ENCODE peak calls at places on chromosome 16, in ten cellular contexts. G is right atrium auricular region; X is AG09309; S is caudate nucleus; N is iPS DF 6.9; H is stimulated activated CD4-positive, alpha-beta T cell treated with anti-CD3 and anti-CD28 coated beads, TNF-alpha, amount 100 ng/mL, for 4 hours; C is neural crest cell; P is right lobe of liver; V is renal cortical epithelial cell; Y is AG10803. I is an unnamed sample.

GRCh38 chr16:88883117-88883895 is 16.8 kb upstream of the PABPN1L start:
- DNase-seq in G (no peak), X (no peak), S (no peak), N (no peak), H (no peak), C (no peak), P (peak; percentile 80), V (no peak), Y (no peak), I (no peak)

GRCh38 chr16:31204871-31205666 is 2.5 kb upstream of the PYCARD start:
- DNase-seq in G (no peak), X (no peak), S (no peak), N (no peak), H (no peak), C (no peak), P (no peak), V (no peak), Y (no peak), I (no peak)

GRCh38 chr16:68764866-68765265 is 27.8 kb downstream of the CDH1 start:
- DNase-seq in G (no peak), X (no peak), S (no peak), N (no peak), H (no peak), C (no peak), P (no peak), V (no peak), Y (no peak), I (no peak)

GRCh38 chr16:51648521-51648920 is 497.5 kb upstream of the SALL1 start:
- DNase-seq in G (no peak), X (peak; percentile 41), S (no peak), N (no peak), H (no peak), C (no peak), P (no peak), V (no peak), Y (peak; percentile 82), I (no peak)

GRCh38 chr16:71230122-71230845 is at the start of gene HYDIN:
- DNase-seq in G (no peak), X (no peak), S (peak; percentile 50), N (peak; percentile 75), H (no peak), C (peak; percentile 90), P (peak; percentile 20), V (peak; percentile 69), Y (peak; percentile 24), I (peak; percentile 64)

GRCh38 chr16:106623-107324 is 28.7 kb downstream of the MPG start:
- DNase-seq in G (no peak), X (peak; percentile 55), S (peak; percentile 25), N (peak; percentile 58), H (peak; percentile 27), C (peak; percentile 42), P (no peak), V (peak; percentile 71), Y (peak; percentile 84), I (peak; percentile 65)

GRCh38 chr16:75402174-75402820 is 31.0 kb downstream of the CFDP1 start:
- DNase-seq in G (no peak), X (no peak), S (no peak), N (no peak), H (no peak), C (no peak), P (no peak), V (peak; percentile 74), Y (peak; percentile 40), I (no peak)

GRCh38 chr16:85553436-85554113 is 59.5 kb upstream of the GSE1 start:
- DNase-seq in G (no peak), X (no peak), S (no peak), N (no peak), H (no peak), C (no peak), P (peak; percentile 88), V (no peak), Y (peak; percentile 54), I (no peak)

GRCh38 chr16:76748698-76749097 is 442.3 kb upstream of the MON1B start:
- DNase-seq in G (no peak), X (no peak), S (no peak), N (no peak), H (no peak), C (no peak), P (no peak), V (no peak), Y (no peak), I (no peak)

GRCh38 chr16:26645629-26646028 is 421.1 kb upstream of the C16orf82 start:
- DNase-seq in G (peak; percentile 23), X (no peak), S (peak; percentile 10), N (peak; percentile 43), H (no peak), C (peak; percentile 39), P (no peak), V (no peak), Y (no peak), I (peak; percentile 9)

GRCh38 chr16:86048221-86048620 is 149.3 kb downstream of the IRF8 start:
- DNase-seq in G (no peak), X (no peak), S (no peak), N (no peak), H (no peak), C (no peak), P (no peak), V (no peak), Y (no peak), I (no peak)

GRCh38 chr16:54927125-54928015 is 3.3 kb upstream of the IRX5 start:
- DNase-seq in G (no peak), X (no peak), S (no peak), N (no peak), H (no peak), C (no peak), P (no peak), V (no peak), Y (no peak), I (no peak)

GRCh38 chr16:15037003-15037402 is 18.9 kb downstream of the NTAN1 start:
- DNase-seq in G (no peak), X (no peak), S (no peak), N (no peak), H (no peak), C (no peak), P (no peak), V (no peak), Y (no peak), I (no peak)

GRCh38 chr16:20901441-20902112 is 1.0 kb downstream of the LYRM1 start:
- DNase-seq in G (peak; percentile 71), X (no peak), S (peak; percentile 11), N (no peak), H (no peak), C (peak; percentile 16), P (peak; percentile 50), V (peak; percentile 80), Y (peak; percentile 52), I (no peak)

GRCh38 chr16:3187798-3188674 is at the start of gene OR1F1:
- DNase-seq in G (no peak), X (no peak), S (peak; percentile 11), N (no peak), H (no peak), C (peak; percentile 35), P (no peak), V (no peak), Y (peak; percentile 59), I (no peak)

GRCh38 chr16:69166221-69166833 is 20.6 kb upstream of the SNTB2 start:
- DNase-seq in G (no peak), X (no peak), S (no peak), N (no peak), H (peak; percentile 65), C (no peak), P (no peak), V (no peak), Y (no peak), I (no peak)

GRCh38 chr16:49596119-49596518 is 222.5 kb downstream of the C16orf78 start:
- DNase-seq in G (no peak), X (no peak), S (no peak), N (no peak), H (no peak), C (no peak), P (no peak), V (no peak), Y (no peak), I (no peak)